ENCODE peak calls at places on chromosomes 5 and 9, in ten cellular contexts. N, W, P, V, H, J, C, E, L and Y are unnamed samples.
A peak's percentile ranks its signal among the peaks of the same experiment; 100 is the strongest.

GRCh38 chr5:150503977-150504620 is 3.8 kb upstream of the NDST1 start:
- DNase-seq in N (peak; percentile 56), W (peak; percentile 63), P (no peak), V (no peak), H (no peak), J (no peak), C (peak; percentile 54), E (no peak), L (no peak), Y (no peak)

GRCh38 chr5:2007906-2008437 is 125.2 kb upstream of the IRX4 start:
- DNase-seq in N (peak; percentile 24), W (no peak), P (no peak), V (no peak), H (no peak), J (no peak), C (no peak), E (no peak), L (no peak), Y (no peak)

GRCh38 chr9:92770005-92770995 is 5.7 kb upstream of the BICD2 start:
- DNase-seq in N (no peak), W (no peak), P (peak; percentile 52), V (no peak), H (no peak), J (no peak), C (peak; percentile 24), E (peak; percentile 38), L (no peak), Y (no peak)

GRCh38 chr5:9716838-9717281 is 86.7 kb upstream of the TAS2R1 start:
- DNase-seq in N (peak; percentile 66), W (no peak), P (no peak), V (peak; percentile 97), H (no peak), J (no peak), C (no peak), E (no peak), L (peak; percentile 56), Y (peak; percentile 25)

GRCh38 chr5:176528301-176528700 is 8.9 kb downstream of the RNF44 start:
- DNase-seq in N (no peak), W (no peak), P (no peak), V (no peak), H (no peak), J (no peak), C (no peak), E (no peak), L (no peak), Y (no peak)

GRCh38 chr5:57834829-57835554 is 352.4 kb upstream of the ACTBL2 start:
- DNase-seq in N (peak; percentile 9), W (no peak), P (peak; percentile 95), V (no peak), H (no peak), J (no peak), C (no peak), E (no peak), L (peak; percentile 40), Y (no peak)

GRCh38 chr5:31237159-31237558 is 43.7 kb downstream of the CDH6 start:
- DNase-seq in N (no peak), W (no peak), P (no peak), V (peak; percentile 13), H (no peak), J (no peak), C (no peak), E (no peak), L (no peak), Y (no peak)

GRCh38 chr9:36214571-36214970 is 23.9 kb downstream of the CLTA start:
- DNase-seq in N (peak; percentile 70), W (no peak), P (no peak), V (no peak), H (no peak), J (no peak), C (peak; percentile 45), E (no peak), L (peak; percentile 51), Y (no peak)

GRCh38 chr5:12016149-12016740 is 112.0 kb upstream of the CTNND2 start:
- DNase-seq in N (no peak), W (no peak), P (peak; percentile 97), V (peak; percentile 15), H (no peak), J (no peak), C (no peak), E (no peak), L (no peak), Y (no peak)

GRCh38 chr5:59660737-59661136 is 232.8 kb downstream of the PDE4D start:
- DNase-seq in N (peak; percentile 56), W (no peak), P (peak; percentile 46), V (peak; percentile 66), H (no peak), J (no peak), C (peak; percentile 42), E (peak; percentile 14), L (peak; percentile 45), Y (no peak)

GRCh38 chr5:31757813-31758212 is 118.9 kb downstream of the PDZD2 start:
- DNase-seq in N (no peak), W (no peak), P (no peak), V (no peak), H (no peak), J (no peak), C (peak; percentile 5), E (no peak), L (peak; percentile 23), Y (no peak)

GRCh38 chr9:110047955-110048472 is 159.9 kb downstream of the C9orf152 start:
- DNase-seq in N (no peak), W (no peak), P (peak; percentile 19), V (no peak), H (no peak), J (no peak), C (no peak), E (peak; percentile 27), L (no peak), Y (no peak)

GRCh38 chr5:66789434-66789833 is 193.2 kb downstream of the MAST4 start:
- DNase-seq in N (no peak), W (no peak), P (no peak), V (no peak), H (no peak), J (no peak), C (no peak), E (no peak), L (no peak), Y (no peak)

GRCh38 chr5:132866342-132867045 is at the start of the genes GDF9 and UQCRQ:
- DNase-seq in N (peak; percentile 99), W (peak; percentile 92), P (peak; percentile 97), V (peak; percentile 100), H (peak; percentile 91), J (peak; percentile 85), C (peak; percentile 100), E (peak; percentile 97), L (peak; percentile 100), Y (peak; percentile 99)

GRCh38 chr5:74187757-74188156 is 452.8 kb downstream of the ENC1 start:
- DNase-seq in N (no peak), W (no peak), P (no peak), V (peak; percentile 12), H (no peak), J (no peak), C (no peak), E (no peak), L (no peak), Y (no peak)

GRCh38 chr9:132609829-132610228 is 27.4 kb downstream of the BARHL1 start:
- DNase-seq in N (peak; percentile 79), W (no peak), P (no peak), V (peak; percentile 98), H (no peak), J (no peak), C (peak; percentile 85), E (no peak), L (peak; percentile 28), Y (no peak)

GRCh38 chr5:31161772-31162171 is 31.7 kb upstream of the CDH6 start:
- DNase-seq in N (no peak), W (no peak), P (no peak), V (no peak), H (no peak), J (no peak), C (no peak), E (no peak), L (peak; percentile 47), Y (no peak)

GRCh38 chr9:126874546-126875314 is 14.3 kb downstream of the ZBTB34 start:
- DNase-seq in N (no peak), W (no peak), P (no peak), V (no peak), H (no peak), J (no peak), C (peak; percentile 62), E (no peak), L (no peak), Y (no peak)

GRCh38 chr5:176180339-176180738 is 57.9 kb upstream of the SIMC1 start:
- DNase-seq in N (peak; percentile 30), W (no peak), P (no peak), V (no peak), H (no peak), J (no peak), C (peak; percentile 63), E (no peak), L (peak; percentile 41), Y (no peak)

GRCh38 chr5:10145922-10146321 is 103.8 kb downstream of the ATPSCKMT start:
- DNase-seq in N (peak; percentile 50), W (no peak), P (peak; percentile 54), V (peak; percentile 66), H (no peak), J (no peak), C (peak; percentile 62), E (peak; percentile 32), L (peak; percentile 69), Y (no peak)

GRCh38 chr9:118782790-118783463 is 586.3 kb downstream of the BRINP1 start:
- DNase-seq in N (no peak), W (no peak), P (no peak), V (no peak), H (no peak), J (no peak), C (no peak), E (no peak), L (no peak), Y (no peak)

GRCh38 chr9:125472926-125473701 is 211.5 kb downstream of the GAPVD1 start:
- DNase-seq in N (peak; percentile 61), W (no peak), P (no peak), V (peak; percentile 53), H (no peak), J (no peak), C (peak; percentile 7), E (no peak), L (peak; percentile 71), Y (no peak)

GRCh38 chr9:137240321-137240840 is 706 bp upstream of the TUBB4B start:
- DNase-seq in N (peak; percentile 86), W (peak; percentile 62), P (peak; percentile 47), V (peak; percentile 76), H (peak; percentile 64), J (peak; percentile 75), C (peak; percentile 88), E (peak; percentile 63), L (peak; percentile 91), Y (peak; percentile 45)

GRCh38 chr5:177447066-177447610 is 524 bp downstream of the PRR7 start:
- DNase-seq in N (peak; percentile 59), W (peak; percentile 66), P (no peak), V (peak; percentile 72), H (peak; percentile 81), J (peak; percentile 64), C (peak; percentile 52), E (peak; percentile 15), L (peak; percentile 74), Y (no peak)

GRCh38 chr5:40477856-40478546 is 201.7 kb upstream of the PTGER4 start:
- DNase-seq in N (peak; percentile 33), W (no peak), P (no peak), V (peak; percentile 82), H (no peak), J (no peak), C (peak; percentile 71), E (no peak), L (peak; percentile 71), Y (peak; percentile 27)

GRCh38 chr9:131982683-131983239 is 96.9 kb downstream of the MED27 start:
- DNase-seq in N (peak; percentile 17), W (no peak), P (no peak), V (peak; percentile 60), H (no peak), J (no peak), C (no peak), E (no peak), L (no peak), Y (no peak)

GRCh38 chr9:127177221-127177620 is 54.8 kb upstream of the ANGPTL2 start:
- DNase-seq in N (no peak), W (no peak), P (peak; percentile 21), V (no peak), H (no peak), J (no peak), C (peak; percentile 24), E (peak; percentile 79), L (no peak), Y (no peak)

GRCh38 chr5:136810198-136810823 is 445.0 kb upstream of the TRPC7 start:
- DNase-seq in N (peak; percentile 58), W (no peak), P (no peak), V (peak; percentile 85), H (no peak), J (no peak), C (peak; percentile 9), E (no peak), L (peak; percentile 33), Y (peak; percentile 21)